ENCODE peak calls at places on chromosomes 11 and 22, in five cellular contexts. E is ovary, P is heart left ventricle, O is prostate gland, T is transverse colon. Z is an unnamed sample.

GRCh38 chr22:42344391-42344861 is 74.0 kb upstream of the TCF20 start:
- DNase-seq in E (peak; percentile 52), P (no peak), T (no peak), O (peak; percentile 60), Z (no peak)

GRCh38 chr11:15743244-15743629 is 613.1 kb downstream of the SOX6 start:
- DNase-seq in O (no peak), P (no peak), T (no peak), E (no peak), Z (no peak)

GRCh38 chr11:92399702-92400101 is 175.1 kb downstream of the FAT3 start:
- DNase-seq in E (no peak), P (no peak), T (no peak), O (no peak), Z (no peak)

GRCh38 chr11:108224908-108225786 is 2.3 kb downstream of the ATM start:
- DNase-seq in O (no peak), T (no peak), E (no peak), P (no peak), Z (no peak)

GRCh38 chr11:117766576-117766975 is 30.4 kb downstream of the DSCAML1 start:
- DNase-seq in O (no peak), P (no peak), T (no peak), E (no peak), Z (no peak)

GRCh38 chr22:40232624-40233023 is 54.9 kb downstream of the TNRC6B start:
- DNase-seq in O (no peak), E (no peak), P (no peak), T (no peak), Z (no peak)

GRCh38 chr22:38284042-38284402 is 11.2 kb upstream of the TMEM184B start:
- DNase-seq in T (no peak), O (no peak), P (no peak), E (no peak), Z (no peak)

GRCh38 chr11:45993438-45994064 is 71.1 kb downstream of the LARGE2 start:
- DNase-seq in P (peak; percentile 36), O (no peak), E (peak; percentile 56), T (peak; percentile 37), Z (no peak)

GRCh38 chr22:25413620-25414019 is 150.9 kb upstream of the GRK3 start:
- DNase-seq in E (no peak), O (no peak), T (no peak), P (no peak), Z (no peak)

GRCh38 chr22:25417792-25418191 is 146.7 kb upstream of the GRK3 start:
- DNase-seq in O (no peak), P (no peak), E (no peak), T (no peak), Z (no peak)

GRCh38 chr22:25420471-25420924 is 144.0 kb upstream of the GRK3 start:
- DNase-seq in P (no peak), O (no peak), T (no peak), E (no peak), Z (no peak)

GRCh38 chr22:25420925-25421904 is 143.3 kb upstream of the GRK3 start:
- DNase-seq in T (no peak), E (no peak), O (no peak), P (no peak), Z (no peak)

GRCh38 chr22:25419247-25420113 is 145.0 kb upstream of the GRK3 start:
- DNase-seq in E (no peak), T (peak; percentile 38), O (no peak), P (no peak), Z (peak; percentile 56)
- H3K4me3 ChIP-seq in E (no peak overlapping the region), T (peak overlapping the region; percentile 27), O (no peak overlapping the region), P (peak overlapping the region; percentile 9), Z (no peak overlapping the region)

GRCh38 chr11:119044708-119045107 is 12.3 kb downstream of the HYOU1 start:
- DNase-seq in E (no peak), O (no peak), P (no peak), T (no peak), Z (no peak)
- TF ChIP-seq CTCF in E (no peak), O (no peak), P (no peak), T (no peak), Z (no peak)

DNA sequence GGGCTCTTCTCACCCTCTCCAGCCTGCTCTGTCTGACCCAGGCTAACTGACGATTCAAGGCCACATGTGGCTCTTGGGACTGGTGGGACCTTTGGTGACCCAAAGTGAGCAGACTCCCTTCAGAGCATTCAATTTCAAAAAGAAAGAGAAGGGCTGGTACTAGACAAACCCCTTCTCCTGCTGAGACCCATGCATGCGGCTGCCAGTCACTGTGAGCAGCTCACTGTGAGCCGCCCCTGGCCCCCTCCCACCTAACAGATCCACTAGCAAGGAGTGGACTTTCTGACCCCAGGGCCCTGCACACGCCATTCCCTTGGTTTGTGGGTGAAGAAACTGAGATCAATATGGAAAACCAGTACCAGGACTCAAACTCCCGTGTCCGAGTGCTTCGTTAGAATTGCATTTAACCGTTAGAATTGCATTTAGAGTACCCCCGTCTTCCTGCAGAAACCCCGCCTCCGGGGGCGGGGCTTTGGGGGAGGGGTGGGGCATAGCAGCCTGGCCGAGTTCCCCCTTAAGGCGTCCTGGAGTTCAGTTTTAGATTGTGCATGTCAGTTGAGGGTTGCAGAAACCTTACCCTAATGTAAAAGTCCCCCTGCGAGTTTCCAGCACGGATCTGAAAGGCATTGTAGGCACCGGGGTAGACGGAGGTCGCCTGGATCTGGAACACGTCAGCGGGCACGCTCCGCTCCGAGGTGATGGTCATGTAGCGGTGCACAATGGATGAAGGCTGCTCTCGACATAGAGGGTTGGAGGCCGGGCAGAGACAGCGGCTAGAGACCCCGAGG is 5.1 kb downstream of the EFEMP2 start:
- DNase-seq in O (no peak), E (peak; percentile 49), P (no peak), T (no peak), Z (no peak)
- TF ChIP-seq POLR2A in O (no peak), E (no peak), P (no peak), T (no peak), Z (no peak)

DNA sequence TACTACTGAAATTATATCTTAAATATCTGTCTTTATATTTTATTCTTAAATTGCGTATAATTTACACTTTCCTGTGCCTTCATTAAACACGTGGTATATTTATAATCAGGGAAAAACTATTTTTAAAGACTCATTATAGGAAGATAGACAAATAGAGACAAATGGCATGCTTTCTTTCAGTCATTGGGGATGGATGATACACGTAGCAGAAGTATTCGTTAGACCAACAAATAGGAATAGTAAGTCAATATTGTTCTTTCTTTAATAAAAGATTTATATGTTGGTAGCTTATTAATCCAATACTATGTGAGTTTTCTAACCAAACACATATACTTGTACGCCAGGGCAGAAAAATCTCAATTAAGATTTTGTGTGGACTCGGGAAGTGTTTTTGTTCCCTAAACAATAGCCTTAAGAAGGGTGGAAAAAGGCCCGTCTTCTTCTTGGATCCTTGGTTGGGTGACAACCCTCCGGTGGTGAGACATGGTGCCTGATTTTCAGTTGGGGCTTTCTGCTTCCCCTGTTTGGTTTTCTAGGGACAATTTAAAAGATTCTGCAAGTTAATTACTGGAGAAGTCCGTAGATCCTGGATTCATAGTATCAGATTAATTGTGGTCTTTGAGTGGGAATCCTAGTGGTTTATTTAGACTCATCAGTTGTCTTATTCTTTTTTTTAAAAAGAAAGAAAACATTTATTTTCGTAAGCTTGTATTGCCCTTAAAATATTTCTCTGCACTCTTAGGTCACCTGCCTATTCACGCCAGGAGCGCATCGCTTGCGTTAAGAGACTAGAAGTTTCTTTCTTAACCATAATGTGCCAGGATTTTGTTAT is 83.5 kb upstream of the WNT7B start:
- DNase-seq in E (peak; percentile 3), P (no peak), O (no peak), T (no peak), Z (no peak)
- H3K4me3 ChIP-seq in E (no peak overlapping the region), P (no peak overlapping the region), O (no peak overlapping the region), T (no peak overlapping the region), Z (no peak overlapping the region)

Z was measured in lower leg skin.